ENCODE peak calls at places on chromosomes 6 and 20, in eight cellular contexts. R, T, V, A, B, U, J and Z are unnamed samples.

GRCh38 chr6:83546636-83547035 is 34.3 kb downstream of the PRSS35 start:
- DNase-seq in R (no peak), T (no peak), V (no peak), A (no peak), B (no peak), U (no peak), J (peak; percentile 16), Z (no peak)

GRCh38 chr6:32623693-32624092 is 13.5 kb upstream of the HLA-DQA1 start:
- DNase-seq in R (no peak), T (no peak), V (no peak), A (no peak), B (no peak), U (no peak), J (no peak), Z (no peak)

GRCh38 chr6:37130704-37131103 is 39.2 kb upstream of the PIM1 start:
- DNase-seq in R (no peak), T (no peak), V (peak; percentile 87), A (no peak), B (no peak), U (peak; percentile 66), J (peak; percentile 75), Z (no peak)

GRCh38 chr6:38876470-38876869 is 161.4 kb downstream of the DNAH8 start:
- DNase-seq in R (no peak), T (no peak), V (no peak), A (no peak), B (no peak), U (no peak), J (no peak), Z (peak; percentile 52)

GRCh38 chr20:46221271-46221670 is 87.0 kb downstream of the CDH22 start:
- DNase-seq in R (no peak), T (no peak), V (no peak), A (no peak), B (no peak), U (no peak), J (no peak), Z (no peak)

GRCh38 chr6:52518279-52518944 is 58.4 kb downstream of the TRAM2 start:
- DNase-seq in R (no peak), T (no peak), V (no peak), A (no peak), B (no peak), U (no peak), J (no peak), Z (no peak)

GRCh38 chr6:34015576-34015975 is 130.3 kb downstream of the GRM4 start:
- DNase-seq in R (peak; percentile 55), T (no peak), V (peak; percentile 0), A (peak; percentile 6), B (no peak), U (peak; percentile 13), J (no peak), Z (no peak)

GRCh38 chr6:7541175-7542064 is at the start of gene DSP:
- DNase-seq in R (peak; percentile 61), T (peak; percentile 95), V (peak; percentile 72), A (no peak), B (peak; percentile 55), U (peak; percentile 47), J (peak; percentile 41), Z (peak; percentile 16)

GRCh38 chr6:11143394-11144371 is 32.2 kb upstream of the ERVFRD-1 start:
- DNase-seq in R (no peak), T (peak; percentile 29), V (peak; percentile 84), A (peak; percentile 92), B (peak; percentile 84), U (peak; percentile 89), J (peak; percentile 97), Z (peak; percentile 88)

GRCh38 chr6:28161410-28162079 is 19.9 kb downstream of the ZKSCAN8 start:
- DNase-seq in R (peak; percentile 39), T (peak; percentile 79), V (peak; percentile 81), A (peak; percentile 66), B (peak; percentile 25), U (peak; percentile 61), J (peak; percentile 51), Z (peak; percentile 70)

GRCh38 chr6:2450546-2450945 is 205.1 kb upstream of the GMDS start:
- DNase-seq in R (no peak), T (peak; percentile 69), V (no peak), A (no peak), B (no peak), U (no peak), J (no peak), Z (no peak)

GRCh38 chr20:56222201-56222600 is 26.3 kb upstream of the MC3R start:
- DNase-seq in R (no peak), T (no peak), V (no peak), A (no peak), B (no peak), U (peak; percentile 21), J (no peak), Z (peak; percentile 45)

GRCh38 chr6:30882764-30883475 is 1.4 kb upstream of the DDR1 start:
- DNase-seq in R (no peak), T (peak; percentile 94), V (peak; percentile 83), A (no peak), B (peak; percentile 19), U (no peak), J (no peak), Z (no peak)

GRCh38 chr6:53335224-53335994 is 13.3 kb downstream of the ELOVL5 start:
- DNase-seq in R (no peak), T (no peak), V (peak; percentile 42), A (no peak), B (no peak), U (no peak), J (no peak), Z (no peak)

GRCh38 chr6:166573456-166574216 is 12.8 kb downstream of the RAMACL start:
- DNase-seq in R (no peak), T (no peak), V (no peak), A (no peak), B (no peak), U (no peak), J (peak; percentile 59), Z (no peak)

DNA sequence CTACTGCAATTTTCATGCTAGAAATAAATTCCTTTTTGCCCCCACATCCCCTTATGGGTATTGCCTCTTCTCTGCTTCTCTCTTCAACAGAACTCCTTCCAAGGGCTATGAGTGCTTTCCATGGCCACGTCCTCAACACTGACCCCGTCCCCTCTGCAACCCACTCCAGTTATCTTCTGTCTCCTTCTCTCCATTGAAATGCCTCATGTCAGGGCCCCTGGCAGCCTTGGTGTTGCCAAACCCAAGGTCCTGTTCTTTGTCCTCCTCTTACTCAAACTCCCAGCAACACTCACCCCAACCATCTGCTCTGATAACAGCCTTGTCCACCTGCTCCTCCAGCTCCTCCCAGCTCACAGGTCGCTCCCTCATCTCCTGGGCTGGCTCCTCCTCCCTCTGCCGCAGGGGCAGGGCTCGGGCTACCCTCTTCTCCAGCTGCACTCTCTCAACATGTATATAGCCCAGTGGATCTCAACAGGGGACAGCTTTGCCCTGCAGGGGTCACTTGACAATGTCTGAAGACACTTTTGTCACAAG is 196.1 kb upstream of the QKI start:
- DNase-seq in R (no peak), T (no peak), V (no peak), A (no peak), B (no peak), U (no peak), J (no peak), Z (no peak)
- H3K4me3 ChIP-seq in R (no peak overlapping the region), T (no peak overlapping the region), V (no peak overlapping the region), A (no peak overlapping the region), B (no peak overlapping the region), U (no peak overlapping the region), J (no peak overlapping the region), Z (no peak overlapping the region)

GRCh38 chr6:100346828-100347227 is 117.9 kb downstream of the SIM1 start:
- DNase-seq in R (no peak), T (no peak), V (no peak), A (peak; percentile 77), B (no peak), U (peak; percentile 84), J (no peak), Z (peak; percentile 90)
- H3K4me3 ChIP-seq in R (no peak overlapping the region), T (no peak overlapping the region), V (no peak overlapping the region), A (no peak overlapping the region), B (no peak overlapping the region), U (peak overlapping the region; percentile 8), J (no peak overlapping the region), Z (no peak overlapping the region)

GRCh38 chr6:67886840-67887292 is 748.2 kb upstream of the ADGRB3 start:
- DNase-seq in R (no peak), T (no peak), V (no peak), A (no peak), B (no peak), U (no peak), J (no peak), Z (no peak)
- H3K4me3 ChIP-seq in R (no peak overlapping the region), T (no peak overlapping the region), V (no peak overlapping the region), A (no peak overlapping the region), B (no peak overlapping the region), U (no peak overlapping the region), J (no peak overlapping the region), Z (no peak overlapping the region)

DNA sequence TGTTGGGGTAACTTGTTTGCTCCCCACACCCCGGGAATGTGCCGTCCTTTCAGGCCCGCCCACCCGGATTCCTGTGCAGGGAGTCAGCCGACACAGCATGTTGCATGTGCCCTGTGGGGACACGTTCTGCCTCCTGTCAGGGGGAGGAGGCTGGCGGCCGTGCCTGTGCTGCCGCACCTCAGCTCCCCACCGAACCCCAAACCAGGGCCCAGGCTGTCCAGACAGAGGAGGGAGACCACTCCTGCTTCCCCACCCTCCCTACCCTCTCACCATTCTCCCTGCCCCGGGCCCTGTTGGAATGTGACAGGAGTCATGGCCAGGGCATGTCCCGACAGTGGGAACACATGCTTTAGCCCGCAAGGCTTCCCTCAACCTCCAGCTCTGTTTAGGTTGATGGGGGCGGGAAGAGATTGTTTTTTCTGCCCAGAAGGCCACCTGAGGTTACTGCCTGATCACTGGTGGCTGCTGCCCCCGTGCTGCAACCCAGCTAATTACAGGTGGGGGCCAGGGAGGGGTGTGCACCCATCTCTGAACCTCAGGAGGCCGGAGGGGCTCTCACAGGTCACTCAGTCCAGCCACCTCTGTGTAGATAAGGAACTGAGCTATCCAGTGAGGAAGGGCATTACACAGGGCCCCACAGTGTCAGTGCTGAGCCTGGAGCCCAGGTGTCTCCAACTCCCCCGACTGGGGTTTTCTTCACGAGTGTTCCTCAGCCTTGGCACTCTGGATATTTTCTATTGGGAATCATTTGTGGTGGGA is 13.6 kb downstream of the LRRC73 start:
- DNase-seq in R (no peak), T (no peak), V (no peak), A (peak; percentile 43), B (peak; percentile 52), U (peak; percentile 65), J (peak; percentile 54), Z (peak; percentile 34)
- H3K4me3 ChIP-seq in R (no peak overlapping the region), T (no peak overlapping the region), V (no peak overlapping the region), A (no peak overlapping the region), B (no peak overlapping the region), U (no peak overlapping the region), J (no peak overlapping the region), Z (no peak overlapping the region)